ENCODE peak calls at places on chromosome 13, in ten cellular contexts. H is tibial nerve; G is foreskin fibroblast; E is neural crest cell; Q is mesothelial cell of epicardium; C is psoas muscle; P is CD8-positive, alpha-beta T cell; F is AG10803; D is heart right ventricle; U is cardiac muscle cell. J is an unnamed sample.
A peak's percentile ranks its signal among the peaks of the same experiment; 100 is the strongest.

GRCh38 chr13:87089391-87089790 is 581.8 kb upstream of the SLITRK5 start:
- DNase-seq in E (no peak), U (no peak), G (peak; percentile 5), D (no peak), H (no peak), F (peak; percentile 83), Q (no peak), P (no peak), C (no peak), J (no peak)

GRCh38 chr13:28059214-28059613 is 41.2 kb downstream of the FLT3 start:
- DNase-seq in E (peak; percentile 9), G (peak; percentile 41), P (peak; percentile 37), C (no peak), D (peak; percentile 8), H (no peak), U (peak; percentile 67), F (peak; percentile 21), Q (no peak), J (peak; percentile 48)

GRCh38 chr13:91401916-91402315 is 3.5 kb downstream of the GPC5 start:
- DNase-seq in C (no peak), F (no peak), G (no peak), U (no peak), P (no peak), D (no peak), Q (no peak), H (no peak), E (no peak), J (no peak)

GRCh38 chr13:32821149-32821688 is 195.0 kb upstream of the KL start:
- DNase-seq in Q (no peak), P (no peak), C (no peak), E (no peak), H (no peak), D (no peak), U (no peak), G (no peak), F (no peak), J (no peak)

GRCh38 chr13:51148223-51148951 is 37.3 kb upstream of the C13orf42 start:
- DNase-seq in P (no peak), G (no peak), Q (no peak), E (no peak), F (no peak), C (no peak), D (no peak), U (no peak), H (no peak), J (no peak)

GRCh38 chr13:32010137-32010536 is 21.4 kb upstream of the FRY start:
- DNase-seq in G (peak; percentile 39), H (no peak), U (no peak), E (no peak), C (no peak), D (no peak), P (no peak), F (peak; percentile 67), Q (no peak), J (no peak)

GRCh38 chr13:62920181-62920580 is 1504.5 kb upstream of the PCDH20 start:
- DNase-seq in P (no peak), E (no peak), Q (no peak), F (peak; percentile 4), G (peak; percentile 80), D (no peak), U (no peak), H (no peak), C (no peak), J (no peak)

GRCh38 chr13:83248751-83249150 is 633.5 kb downstream of the SLITRK1 start:
- DNase-seq in H (no peak), C (no peak), F (no peak), P (no peak), D (no peak), U (no peak), E (no peak), Q (no peak), G (no peak), J (no peak)

GRCh38 chr13:55230570-55230908 is 1910.2 kb upstream of the PRR20A start:
- DNase-seq in H (no peak), F (no peak), G (no peak), U (no peak), C (no peak), Q (no peak), D (no peak), E (no peak), P (no peak), J (no peak)

GRCh38 chr13:113804703-113805430 is 45.8 kb downstream of the TMEM255B start:
- DNase-seq in U (no peak), D (no peak), C (no peak), H (no peak), Q (no peak), G (no peak), P (no peak), E (no peak), F (no peak), J (no peak)
- TF ChIP-seq CTCF in U (no peak), D (no peak), C (no peak), H (no peak), Q (no peak), G (no peak), P (no peak), E (no peak), F (no peak), J (no peak)

DNA sequence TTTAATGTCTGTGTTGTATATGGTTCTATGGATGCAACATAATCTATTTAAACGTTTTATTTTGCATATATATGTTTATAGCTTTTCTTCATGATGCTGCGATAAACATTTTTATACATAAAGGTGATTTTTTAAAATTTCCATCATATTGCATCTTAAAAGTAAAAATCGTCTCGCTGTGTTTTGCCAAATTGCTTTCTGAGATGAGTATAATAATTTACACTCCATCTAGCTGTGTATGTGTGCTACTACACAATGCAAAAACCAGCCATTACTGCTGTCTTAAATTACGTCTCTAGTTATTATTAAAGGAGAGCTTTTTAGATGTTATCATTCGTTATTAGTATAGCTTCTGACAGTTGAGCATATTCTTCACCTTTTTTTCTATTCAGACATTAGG is 37.2 kb downstream of the METTL21C start:
- DNase-seq in U (no peak), D (no peak), G (no peak), H (no peak), E (no peak), P (no peak), F (no peak), C (no peak), Q (no peak), J (no peak)
- TF ChIP-seq CTCF in U (peak; percentile 30), D (peak; percentile 22), G (no peak), H (no peak), E (peak; percentile 50), P (peak; percentile 63), F (peak; percentile 22), C (peak; percentile 30), Q (peak; percentile 23), J (no peak)

GRCh38 chr13:20559659-20560356 is 7.1 kb upstream of the IFT88 start:
- DNase-seq in D (no peak), G (no peak), P (no peak), H (no peak), F (no peak), E (no peak), Q (no peak), U (no peak), C (no peak), J (no peak)
- TF ChIP-seq CTCF in D (no peak), G (no peak), P (no peak), H (no peak), F (no peak), E (no peak), Q (no peak), U (no peak), C (no peak), J (no peak)

GRCh38 chr13:35840991-35841604 is 290.1 kb downstream of the DCLK1 start:
- DNase-seq in E (no peak), Q (no peak), D (no peak), G (no peak), F (peak; percentile 73), H (no peak), C (no peak), U (no peak), P (no peak), J (no peak)
- TF ChIP-seq CTCF in E (no peak), Q (no peak), D (no peak), G (no peak), F (no peak), H (no peak), C (no peak), U (no peak), P (no peak), J (no peak)

GRCh38 chr13:111661052-111661451 is 340.6 kb downstream of the TEX29 start:
- DNase-seq in Q (no peak), C (no peak), P (no peak), U (no peak), G (no peak), E (no peak), F (no peak), H (no peak), D (no peak), J (no peak)
- TF ChIP-seq CTCF in Q (no peak), C (no peak), P (no peak), U (no peak), G (no peak), E (no peak), F (no peak), H (no peak), D (no peak), J (no peak)

DNA sequence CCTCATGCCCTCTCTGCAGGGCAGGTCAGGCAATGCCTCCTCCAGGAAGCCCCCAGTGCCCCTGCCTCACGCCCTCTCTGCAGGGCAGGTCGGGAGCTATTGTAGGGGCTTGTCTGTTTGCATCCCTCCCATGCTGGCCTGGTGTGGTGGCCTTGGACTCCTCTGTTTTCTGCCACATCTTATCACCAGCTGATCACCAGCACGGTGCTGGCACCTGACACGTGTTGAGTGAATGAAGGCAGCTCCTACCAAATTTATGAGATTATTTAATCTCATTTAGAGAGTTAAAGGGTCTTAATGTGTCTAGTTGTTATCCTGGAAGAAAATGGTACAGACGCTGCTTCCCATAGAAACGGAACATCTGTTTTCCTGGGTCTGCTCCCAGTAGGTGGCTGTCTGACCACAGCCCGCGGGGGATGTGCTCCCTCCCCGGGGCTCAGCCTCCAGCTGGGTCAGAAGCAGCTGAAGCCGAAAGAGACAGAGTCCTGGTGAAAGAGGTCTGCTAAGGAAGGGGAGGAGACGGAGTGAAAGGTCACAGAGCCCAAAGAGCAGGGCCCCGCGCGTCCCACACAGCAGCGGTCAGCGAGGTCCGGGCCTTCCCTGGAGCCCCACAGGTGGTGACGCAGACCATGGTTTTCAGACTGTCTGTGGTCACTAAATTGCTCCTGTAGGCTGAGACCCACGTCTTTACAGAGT is 51.7 kb upstream of the C13orf46 start:
- DNase-seq in D (no peak), F (peak; percentile 75), G (peak; percentile 85), E (no peak), C (peak; percentile 14), U (peak; percentile 21), H (no peak), Q (no peak), P (no peak), J (no peak)
- TF ChIP-seq CTCF in D (no peak), F (peak; percentile 27), G (no peak), E (no peak), C (no peak), U (peak; percentile 40), H (no peak), Q (no peak), P (no peak), J (no peak)

DNA sequence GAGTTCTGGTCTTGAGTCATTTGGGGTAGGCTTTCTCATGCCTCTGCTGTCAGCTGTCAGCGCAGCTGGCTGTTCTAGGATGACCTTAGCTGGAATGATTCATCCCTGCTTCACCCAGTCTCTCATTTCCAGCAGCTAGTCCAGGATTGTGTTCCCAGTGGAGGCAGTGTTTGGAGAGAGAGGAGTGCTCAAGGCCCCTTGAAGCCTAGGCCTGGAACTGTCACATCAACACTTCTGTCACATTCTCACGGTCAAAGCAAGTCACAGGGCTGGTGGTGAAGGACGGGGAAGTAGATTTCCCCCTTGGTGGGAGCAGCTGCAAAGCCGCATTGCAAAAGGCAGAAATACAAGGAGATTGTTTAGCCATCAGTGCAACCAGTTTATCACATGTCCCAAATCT is 15.2 kb downstream of the TPT1 start:
- DNase-seq in P (no peak), G (peak; percentile 95), E (no peak), Q (no peak), U (peak; percentile 84), C (peak; percentile 62), F (peak; percentile 83), D (peak; percentile 84), H (peak; percentile 26), J (no peak)
- TF ChIP-seq CTCF in P (no peak), G (no peak), E (no peak), Q (no peak), U (no peak), C (no peak), F (peak; percentile 6), D (no peak), H (no peak), J (no peak)

J was measured in Calu3.